ENCODE peak calls at places on chromosomes 3 and 15, in six cellular contexts. V is endothelial cell of umbilical vein; M is Right ventricle myocardium superior; B is BE2C; X is activated CD8-positive, alpha-beta memory T cell treated with anti-CD3 and anti-CD28 coated beads, Interleukin-2, amount 50 U/mL, for 48 hours; A is G401. W is an unnamed sample.

GRCh38 chr3:72536206-72536887 is 311.9 kb downstream of the SHQ1 start:
- DNase-seq in V (no peak), M (no peak), B (no peak), X (no peak), A (no peak), W (no peak)

GRCh38 chr3:121958801-121959200 is 63.2 kb downstream of the ILDR1 start:
- DNase-seq in V (no peak), M (no peak), B (no peak), X (no peak), A (no peak), W (no peak)

GRCh38 chr15:35061171-35062163 is 23.6 kb downstream of the NANOGP8 start:
- DNase-seq in V (no peak), M (no peak), B (no peak), X (no peak), A (peak; percentile 55), W (no peak)

GRCh38 chr3:38655708-38656300 is 6.3 kb upstream of the SCN5A start:
- DNase-seq in V (peak; percentile 39), M (no peak), B (peak; percentile 40), X (peak; percentile 45), A (peak; percentile 36), W (peak; percentile 61)

GRCh38 chr3:49788056-49788455 is 1.7 kb upstream of the IP6K1 start:
- DNase-seq in V (no peak), M (no peak), B (no peak), X (no peak), A (no peak), W (no peak)

GRCh38 chr3:40307176-40307575 is 2.3 kb upstream of the EIF1B start:
- DNase-seq in V (no peak), M (no peak), B (no peak), X (no peak), A (no peak), W (no peak)

GRCh38 chr3:188234172-188234571 is 80.2 kb downstream of the LPP start:
- DNase-seq in V (no peak), M (no peak), B (no peak), X (no peak), A (no peak), W (no peak)

GRCh38 chr3:83224101-83224868 is 1462.8 kb upstream of the GBE1 start:
- DNase-seq in V (peak; percentile 92), M (no peak), B (no peak), X (no peak), A (no peak), W (peak; percentile 70)

GRCh38 chr15:65377105-65377975 is 462 bp downstream of the IGDCC3 start:
- DNase-seq in V (peak; percentile 21), M (no peak), B (peak; percentile 65), X (no peak), A (peak; percentile 40), W (peak; percentile 33)

GRCh38 chr3:61080737-61081445 is 170.4 kb downstream of the FHIT start:
- DNase-seq in V (no peak), M (no peak), B (no peak), X (no peak), A (peak; percentile 50), W (no peak)

GRCh38 chr3:184574552-184575430 is 13.2 kb downstream of the EPHB3 start:
- DNase-seq in V (no peak), M (no peak), B (peak; percentile 86), X (no peak), A (no peak), W (no peak)

GRCh38 chr3:43723121-43723734 is 32.5 kb downstream of the ABHD5 start:
- DNase-seq in V (peak; percentile 54), M (no peak), B (no peak), X (no peak), A (no peak), W (no peak)

GRCh38 chr3:105518201-105518600 is 151.5 kb downstream of the ALCAM start:
- DNase-seq in V (no peak), M (no peak), B (no peak), X (no peak), A (no peak), W (peak; percentile 23)

GRCh38 chr15:32687556-32687955 is 30.2 kb upstream of the GREM1 start:
- DNase-seq in V (no peak), M (no peak), B (peak; percentile 34), X (no peak), A (no peak), W (peak; percentile 4)

GRCh38 chr15:99476413-99477222 is 89.2 kb upstream of the MEF2A start:
- DNase-seq in V (peak; percentile 84), M (peak; percentile 71), B (peak; percentile 64), X (peak; percentile 63), A (peak; percentile 74), W (peak; percentile 89)

GRCh38 chr3:147881933-147882332 is 472.8 kb downstream of the ZIC1 start:
- DNase-seq in V (no peak), M (no peak), B (no peak), X (no peak), A (no peak), W (peak; percentile 2)